ENCODE peak calls at places on chromosome 2, in six cellular contexts. One of them, this sample, is unnamed.

GRCh38 chr2:12284487-12284886 is 432.2 kb upstream of the TRIB2 start:
- DNase-seq in fibroblast of mammary gland: peak
- DNase-seq in cardiac fibroblast: peak
- DNase-seq in fibroblast of the aortic adventitia: peak
- DNase-seq in brain microvascular endothelial cell: peak
- DNase-seq in A549: no peak
- DNase-seq in this sample: no peak

GRCh38 chr2:232937278-232937906 is 67.3 kb downstream of the SNORC start:
- DNase-seq in fibroblast of mammary gland: peak
- DNase-seq in cardiac fibroblast: peak
- DNase-seq in fibroblast of the aortic adventitia: peak
- DNase-seq in brain microvascular endothelial cell: peak
- DNase-seq in A549: peak
- DNase-seq in this sample: no peak

GRCh38 chr2:174553811-174554493 is 43.7 kb downstream of the WIPF1 start:
- DNase-seq in fibroblast of mammary gland: no peak
- DNase-seq in cardiac fibroblast: no peak
- DNase-seq in fibroblast of the aortic adventitia: no peak
- DNase-seq in brain microvascular endothelial cell: no peak
- DNase-seq in A549: no peak
- DNase-seq in this sample: no peak

GRCh38 chr2:43453771-43454170 is 142.1 kb downstream of the THADA start:
- DNase-seq in fibroblast of mammary gland: no peak
- DNase-seq in cardiac fibroblast: no peak
- DNase-seq in fibroblast of the aortic adventitia: no peak
- DNase-seq in brain microvascular endothelial cell: no peak
- DNase-seq in A549: no peak
- DNase-seq in this sample: no peak

GRCh38 chr2:106193491-106193976 is 567 bp downstream of the UXS1 start:
- DNase-seq in fibroblast of mammary gland: no peak
- DNase-seq in cardiac fibroblast: no peak
- DNase-seq in fibroblast of the aortic adventitia: no peak
- DNase-seq in brain microvascular endothelial cell: no peak
- DNase-seq in A549: peak
- DNase-seq in this sample: peak

GRCh38 chr2:26500406-26500805 is 22.5 kb upstream of the OTOF start:
- DNase-seq in fibroblast of mammary gland: no peak
- DNase-seq in cardiac fibroblast: no peak
- DNase-seq in fibroblast of the aortic adventitia: no peak
- DNase-seq in brain microvascular endothelial cell: no peak
- DNase-seq in A549: no peak
- DNase-seq in this sample: no peak

GRCh38 chr2:65916177-65916576 is 483.8 kb upstream of the SPRED2 start:
- DNase-seq in fibroblast of mammary gland: no peak
- DNase-seq in cardiac fibroblast: no peak
- DNase-seq in fibroblast of the aortic adventitia: no peak
- DNase-seq in brain microvascular endothelial cell: no peak
- DNase-seq in A549: no peak
- DNase-seq in this sample: no peak

GRCh38 chr2:223590964-223591363 is 11.2 kb downstream of the SCG2 start:
- DNase-seq in fibroblast of mammary gland: peak
- DNase-seq in cardiac fibroblast: no peak
- DNase-seq in fibroblast of the aortic adventitia: no peak
- DNase-seq in brain microvascular endothelial cell: peak
- DNase-seq in A549: no peak
- DNase-seq in this sample: no peak

GRCh38 chr2:43067254-43068052 is 159.0 kb downstream of the ZFP36L2 start:
- DNase-seq in fibroblast of mammary gland: no peak
- DNase-seq in cardiac fibroblast: no peak
- DNase-seq in fibroblast of the aortic adventitia: no peak
- DNase-seq in brain microvascular endothelial cell: no peak
- DNase-seq in A549: no peak
- DNase-seq in this sample: no peak

GRCh38 chr2:9333591-9334171 is 89.6 kb downstream of the ITGB1BP1 start:
- DNase-seq in fibroblast of mammary gland: peak
- DNase-seq in cardiac fibroblast: peak
- DNase-seq in fibroblast of the aortic adventitia: peak
- DNase-seq in brain microvascular endothelial cell: peak
- DNase-seq in A549: peak
- DNase-seq in this sample: no peak

GRCh38 chr2:218780026-218780425 is 1.9 kb upstream of the CYP27A1 start:
- DNase-seq in fibroblast of mammary gland: no peak
- DNase-seq in cardiac fibroblast: no peak
- DNase-seq in fibroblast of the aortic adventitia: no peak
- DNase-seq in brain microvascular endothelial cell: no peak
- DNase-seq in A549: no peak
- DNase-seq in this sample: no peak

GRCh38 chr2:189685540-189686229 is 11.2 kb downstream of the ANKAR start:
- DNase-seq in fibroblast of mammary gland: peak
- DNase-seq in cardiac fibroblast: peak
- DNase-seq in fibroblast of the aortic adventitia: peak
- DNase-seq in brain microvascular endothelial cell: peak
- DNase-seq in A549: no peak
- DNase-seq in this sample: no peak

GRCh38 chr2:101145406-101145805 is 5.8 kb downstream of the TBC1D8 start:
- DNase-seq in fibroblast of mammary gland: peak
- DNase-seq in cardiac fibroblast: peak
- DNase-seq in fibroblast of the aortic adventitia: peak
- DNase-seq in brain microvascular endothelial cell: no peak
- DNase-seq in A549: no peak
- DNase-seq in this sample: no peak

GRCh38 chr2:10654069-10654468 is 35.7 kb downstream of the NOL10 start:
- DNase-seq in fibroblast of mammary gland: peak
- DNase-seq in cardiac fibroblast: peak
- DNase-seq in fibroblast of the aortic adventitia: no peak
- DNase-seq in brain microvascular endothelial cell: no peak
- DNase-seq in A549: no peak
- DNase-seq in this sample: no peak

GRCh38 chr2:201127570-201127969 is 11.6 kb downstream of the CFLAR start:
- DNase-seq in fibroblast of mammary gland: peak
- DNase-seq in cardiac fibroblast: peak
- DNase-seq in fibroblast of the aortic adventitia: peak
- DNase-seq in brain microvascular endothelial cell: no peak
- DNase-seq in A549: no peak
- DNase-seq in this sample: no peak

GRCh38 chr2:128187032-128187654 is 96.1 kb downstream of the UGGT1 start:
- DNase-seq in fibroblast of mammary gland: peak
- DNase-seq in cardiac fibroblast: peak
- DNase-seq in fibroblast of the aortic adventitia: peak
- DNase-seq in brain microvascular endothelial cell: peak
- DNase-seq in A549: no peak
- DNase-seq in this sample: no peak

GRCh38 chr2:40809156-40809555 is 357.3 kb upstream of the SLC8A1 start:
- DNase-seq in fibroblast of mammary gland: no peak
- DNase-seq in cardiac fibroblast: no peak
- DNase-seq in fibroblast of the aortic adventitia: no peak
- DNase-seq in brain microvascular endothelial cell: no peak
- DNase-seq in A549: no peak
- DNase-seq in this sample: no peak
- TF ChIP-seq CTCF in fibroblast of mammary gland: no peak
- TF ChIP-seq CTCF in cardiac fibroblast: no peak
- TF ChIP-seq CTCF in fibroblast of the aortic adventitia: no peak
- TF ChIP-seq CTCF in brain microvascular endothelial cell: no peak
- TF ChIP-seq CTCF in A549: no peak
- TF ChIP-seq CTCF in this sample: no peak

DNA sequence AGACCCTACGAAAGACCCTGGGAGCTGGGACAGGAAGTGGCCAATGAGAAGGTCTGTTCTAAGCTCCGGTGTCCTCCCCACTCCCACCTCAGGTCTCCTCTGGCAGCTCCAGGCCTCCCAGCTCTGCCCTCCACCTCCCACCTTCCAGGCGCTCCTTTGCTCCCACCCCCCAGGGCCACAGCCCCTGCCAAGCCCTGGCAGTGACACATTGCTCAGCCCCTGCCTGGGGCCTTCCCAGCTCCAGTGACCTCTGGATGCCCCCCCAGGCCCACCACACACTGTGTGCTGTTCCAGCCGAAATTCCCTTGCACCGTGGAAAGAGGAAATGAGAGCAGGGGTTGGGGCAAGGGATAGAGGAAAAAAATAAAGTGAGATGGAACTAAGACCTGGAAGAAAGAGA is 289.6 kb downstream of the CYP26B1 start:
- DNase-seq in fibroblast of mammary gland: no peak
- DNase-seq in cardiac fibroblast: no peak
- DNase-seq in fibroblast of the aortic adventitia: no peak
- DNase-seq in brain microvascular endothelial cell: no peak
- DNase-seq in A549: no peak
- DNase-seq in this sample: no peak
- TF ChIP-seq CTCF in fibroblast of mammary gland: no peak
- TF ChIP-seq CTCF in cardiac fibroblast: no peak
- TF ChIP-seq CTCF in fibroblast of the aortic adventitia: no peak
- TF ChIP-seq CTCF in brain microvascular endothelial cell: no peak
- TF ChIP-seq CTCF in A549: no peak
- TF ChIP-seq CTCF in this sample: no peak

GRCh38 chr2:134771313-134771801 is 52.6 kb upstream of the TMEM163 start:
- DNase-seq in fibroblast of mammary gland: no peak
- DNase-seq in cardiac fibroblast: no peak
- DNase-seq in fibroblast of the aortic adventitia: no peak
- DNase-seq in brain microvascular endothelial cell: no peak
- DNase-seq in A549: no peak
- DNase-seq in this sample: no peak
- TF ChIP-seq CTCF in fibroblast of mammary gland: no peak
- TF ChIP-seq CTCF in cardiac fibroblast: no peak
- TF ChIP-seq CTCF in fibroblast of the aortic adventitia: no peak
- TF ChIP-seq CTCF in brain microvascular endothelial cell: peak
- TF ChIP-seq CTCF in A549: no peak
- TF ChIP-seq CTCF in this sample: no peak

DNA sequence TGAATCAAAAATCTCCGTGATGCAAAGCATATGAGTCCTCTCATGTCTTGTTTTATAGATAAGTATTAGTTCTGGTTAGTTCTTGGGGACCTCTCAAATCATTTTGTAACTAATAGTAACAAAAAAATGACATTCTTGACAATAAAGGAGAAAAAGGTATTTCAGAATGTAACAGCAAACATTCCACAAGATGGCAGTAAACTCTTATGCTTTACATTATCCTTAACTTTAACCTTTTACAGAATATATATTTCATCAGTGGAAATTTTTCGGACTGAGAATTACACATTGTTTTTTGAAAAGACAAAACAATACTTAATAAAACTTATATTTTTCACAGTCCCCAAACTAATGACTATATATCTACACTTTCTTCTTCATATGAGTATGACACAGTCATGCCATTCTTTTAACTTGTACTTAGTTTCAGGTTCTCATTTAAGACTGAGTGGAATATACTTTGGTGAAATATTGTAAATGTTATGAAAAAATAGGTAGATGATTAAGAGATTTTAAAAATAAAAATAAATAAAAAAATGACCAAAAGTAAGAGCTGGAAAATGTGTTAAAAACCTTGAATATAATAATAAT is 142.9 kb upstream of the NXPH2 start:
- DNase-seq in fibroblast of mammary gland: peak
- DNase-seq in cardiac fibroblast: peak
- DNase-seq in fibroblast of the aortic adventitia: peak
- DNase-seq in brain microvascular endothelial cell: no peak
- DNase-seq in A549: no peak
- DNase-seq in this sample: no peak
- TF ChIP-seq CTCF in fibroblast of mammary gland: peak
- TF ChIP-seq CTCF in cardiac fibroblast: peak
- TF ChIP-seq CTCF in fibroblast of the aortic adventitia: peak
- TF ChIP-seq CTCF in brain microvascular endothelial cell: peak
- TF ChIP-seq CTCF in A549: peak
- TF ChIP-seq CTCF in this sample: peak

GRCh38 chr2:154623819-154624218 is 74.7 kb upstream of the KCNJ3 start:
- DNase-seq in fibroblast of mammary gland: peak
- DNase-seq in cardiac fibroblast: peak
- DNase-seq in fibroblast of the aortic adventitia: peak
- DNase-seq in brain microvascular endothelial cell: peak
- DNase-seq in A549: peak
- DNase-seq in this sample: peak
- TF ChIP-seq CTCF in fibroblast of mammary gland: peak
- TF ChIP-seq CTCF in cardiac fibroblast: peak
- TF ChIP-seq CTCF in fibroblast of the aortic adventitia: peak
- TF ChIP-seq CTCF in brain microvascular endothelial cell: peak
- TF ChIP-seq CTCF in A549: peak
- TF ChIP-seq CTCF in this sample: peak

DNA sequence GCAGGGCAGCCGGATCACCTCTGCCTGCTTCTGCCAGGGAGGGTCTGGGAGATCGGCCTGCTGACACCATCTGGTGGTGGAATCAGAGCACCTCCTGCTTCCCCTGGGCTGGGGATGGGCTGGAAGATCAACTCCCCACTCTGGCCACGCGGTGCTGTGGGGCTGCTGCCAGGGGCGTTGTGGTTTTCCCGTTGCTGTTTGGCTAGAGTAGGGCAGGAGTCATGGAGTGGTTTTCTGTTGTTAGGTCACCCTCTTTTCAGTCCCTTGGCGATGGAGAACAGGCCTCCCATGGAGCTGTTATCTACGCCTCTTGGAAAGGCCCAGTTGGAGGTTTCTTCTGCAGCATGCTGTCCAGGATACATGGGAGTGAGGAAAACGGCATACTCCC is 15.2 kb downstream of the BCL2L11 start:
- DNase-seq in fibroblast of mammary gland: peak
- DNase-seq in cardiac fibroblast: peak
- DNase-seq in fibroblast of the aortic adventitia: peak
- DNase-seq in brain microvascular endothelial cell: peak
- DNase-seq in A549: peak
- DNase-seq in this sample: no peak
- TF ChIP-seq CTCF in fibroblast of mammary gland: peak
- TF ChIP-seq CTCF in cardiac fibroblast: peak
- TF ChIP-seq CTCF in fibroblast of the aortic adventitia: peak
- TF ChIP-seq CTCF in brain microvascular endothelial cell: peak
- TF ChIP-seq CTCF in A549: no peak
- TF ChIP-seq CTCF in this sample: peak

DNA sequence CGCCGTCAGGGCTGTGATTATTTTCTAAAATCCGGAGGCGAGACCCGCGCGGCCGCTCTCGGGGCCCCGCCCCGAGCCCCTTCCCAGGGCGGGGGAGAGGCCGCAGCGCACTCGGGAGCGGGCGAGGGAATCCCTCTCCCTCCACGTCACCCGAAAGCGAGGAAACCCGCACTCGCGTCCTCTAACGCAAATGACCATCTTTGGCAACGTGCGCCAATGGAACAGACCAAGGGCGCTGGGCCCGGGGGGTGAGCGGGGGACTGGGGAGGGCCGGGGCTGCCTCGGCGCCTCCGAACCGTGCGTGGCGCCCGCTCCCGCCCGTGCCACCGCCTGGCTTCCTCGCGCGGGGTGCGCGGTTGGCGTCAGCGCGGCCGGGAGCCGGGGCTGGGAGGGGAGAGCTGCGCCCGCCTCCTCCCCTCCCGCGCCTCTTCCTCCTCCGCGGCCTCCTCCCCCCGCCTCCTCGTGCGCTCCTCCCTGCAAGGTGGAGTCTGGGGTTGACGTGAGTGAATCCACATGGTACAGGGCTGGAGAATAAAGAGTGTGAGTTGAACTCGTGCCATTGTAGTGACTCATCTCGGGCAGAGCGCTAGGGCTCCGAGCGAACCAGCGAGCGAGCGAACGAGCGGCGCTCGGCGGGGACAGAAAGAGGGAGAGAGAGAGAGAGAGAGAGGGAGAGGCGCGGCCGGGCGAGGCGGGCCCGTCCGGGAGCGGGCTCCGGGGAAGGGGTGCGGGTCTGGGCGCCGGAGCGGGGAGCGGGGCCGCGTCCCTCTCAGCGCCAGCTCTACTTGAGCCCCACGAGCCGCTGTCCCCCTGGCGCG is at the start of gene FOSL2:
- DNase-seq in fibroblast of mammary gland: peak
- DNase-seq in cardiac fibroblast: peak
- DNase-seq in fibroblast of the aortic adventitia: peak
- DNase-seq in brain microvascular endothelial cell: peak
- DNase-seq in A549: peak
- DNase-seq in this sample: peak
- TF ChIP-seq CTCF in fibroblast of mammary gland: no peak
- TF ChIP-seq CTCF in cardiac fibroblast: no peak
- TF ChIP-seq CTCF in fibroblast of the aortic adventitia: no peak
- TF ChIP-seq CTCF in brain microvascular endothelial cell: no peak
- TF ChIP-seq CTCF in A549: no peak
- TF ChIP-seq CTCF in this sample: peak